ENCODE peak calls at places on chromosomes 1 and 21, in seven cellular contexts. One of them, this sample, is unnamed.

GRCh38 chr1:234913771-234914170 is 214.9 kb downstream of the TOMM20 start:
- DNase-seq in tibial nerve: no peak
- DNase-seq in OCI-LY7: no peak
- DNase-seq in adrenal gland: no peak
- DNase-seq in stomach: peak; percentile 23
- DNase-seq in ovary: peak; percentile 14
- DNase-seq in mammary epithelial cell: no peak
- DNase-seq in this sample: no peak

GRCh38 chr1:173258484-173259264 is 51.5 kb upstream of the TNFSF4 start:
- DNase-seq in ovary: no peak
- DNase-seq in adrenal gland: no peak
- DNase-seq in tibial nerve: no peak
- DNase-seq in mammary epithelial cell: no peak
- DNase-seq in OCI-LY7: no peak
- DNase-seq in stomach: no peak
- DNase-seq in this sample: no peak

GRCh38 chr1:223803211-223803610 is 42.5 kb downstream of the TP53BP2 start:
- DNase-seq in mammary epithelial cell: no peak
- DNase-seq in adrenal gland: no peak
- DNase-seq in stomach: no peak
- DNase-seq in tibial nerve: no peak
- DNase-seq in OCI-LY7: no peak
- DNase-seq in ovary: no peak
- DNase-seq in this sample: no peak

GRCh38 chr1:40872266-40872665 is 10.1 kb upstream of the CITED4 start:
- DNase-seq in OCI-LY7: no peak
- DNase-seq in ovary: no peak
- DNase-seq in tibial nerve: no peak
- DNase-seq in mammary epithelial cell: no peak
- DNase-seq in adrenal gland: no peak
- DNase-seq in stomach: no peak
- DNase-seq in this sample: no peak

GRCh38 chr1:248914982-248915381 is 8.9 kb downstream of the PGBD2 start:
- DNase-seq in ovary: no peak
- DNase-seq in tibial nerve: no peak
- DNase-seq in mammary epithelial cell: no peak
- DNase-seq in stomach: no peak
- DNase-seq in adrenal gland: no peak
- DNase-seq in OCI-LY7: no peak
- DNase-seq in this sample: no peak

GRCh38 chr21:40936771-40937261 is 89.9 kb upstream of the DSCAM start:
- DNase-seq in ovary: no peak
- DNase-seq in mammary epithelial cell: peak; percentile 68
- DNase-seq in OCI-LY7: no peak
- DNase-seq in stomach: no peak
- DNase-seq in adrenal gland: no peak
- DNase-seq in tibial nerve: no peak
- DNase-seq in this sample: no peak

GRCh38 chr1:105664495-105664894 is 1392.0 kb upstream of the PRMT6 start:
- DNase-seq in stomach: no peak
- DNase-seq in mammary epithelial cell: no peak
- DNase-seq in tibial nerve: no peak
- DNase-seq in adrenal gland: no peak
- DNase-seq in ovary: no peak
- DNase-seq in OCI-LY7: no peak
- DNase-seq in this sample: no peak

GRCh38 chr1:7252411-7253117 is 467.3 kb downstream of the CAMTA1 start:
- DNase-seq in adrenal gland: peak; percentile 7
- DNase-seq in OCI-LY7: no peak
- DNase-seq in mammary epithelial cell: no peak
- DNase-seq in ovary: no peak
- DNase-seq in tibial nerve: no peak
- DNase-seq in stomach: no peak
- DNase-seq in this sample: no peak

GRCh38 chr21:37350472-37350871 is 16.1 kb upstream of the DYRK1A start:
- DNase-seq in ovary: no peak
- DNase-seq in adrenal gland: no peak
- DNase-seq in tibial nerve: no peak
- DNase-seq in stomach: no peak
- DNase-seq in OCI-LY7: no peak
- DNase-seq in mammary epithelial cell: no peak
- DNase-seq in this sample: no peak

GRCh38 chr1:40851643-40852042 is 10.5 kb downstream of the CITED4 start:
- DNase-seq in mammary epithelial cell: no peak
- DNase-seq in tibial nerve: no peak
- DNase-seq in adrenal gland: no peak
- DNase-seq in stomach: no peak
- DNase-seq in OCI-LY7: no peak
- DNase-seq in ovary: no peak
- DNase-seq in this sample: no peak

GRCh38 chr21:31326478-31327247 is 17.4 kb downstream of the TIAM1 start:
- DNase-seq in mammary epithelial cell: no peak
- DNase-seq in adrenal gland: no peak
- DNase-seq in stomach: no peak
- DNase-seq in ovary: no peak
- DNase-seq in OCI-LY7: peak; percentile 69
- DNase-seq in tibial nerve: no peak
- DNase-seq in this sample: peak; percentile 29

GRCh38 chr1:37498872-37499617 is 15.5 kb downstream of the MEAF6 start:
- DNase-seq in mammary epithelial cell: peak; percentile 27
- DNase-seq in adrenal gland: peak; percentile 49
- DNase-seq in ovary: no peak
- DNase-seq in tibial nerve: no peak
- DNase-seq in OCI-LY7: no peak
- DNase-seq in stomach: peak; percentile 69
- DNase-seq in this sample: no peak

GRCh38 chr21:36385909-36386642 is 884 bp downstream of the CHAF1B start:
- DNase-seq in tibial nerve: no peak
- DNase-seq in adrenal gland: no peak
- DNase-seq in stomach: no peak
- DNase-seq in OCI-LY7: no peak
- DNase-seq in ovary: peak; percentile 21
- DNase-seq in mammary epithelial cell: peak; percentile 30
- DNase-seq in this sample: no peak

GRCh38 chr1:182877331-182877730 is 38.2 kb downstream of the DHX9 start:
- DNase-seq in stomach: no peak
- DNase-seq in tibial nerve: no peak
- DNase-seq in mammary epithelial cell: no peak
- DNase-seq in ovary: no peak
- DNase-seq in adrenal gland: no peak
- DNase-seq in OCI-LY7: no peak
- DNase-seq in this sample: no peak

GRCh38 chr1:10980094-10980577 is 32.3 kb upstream of the TARDBP start:
- DNase-seq in tibial nerve: peak; percentile 61
- DNase-seq in mammary epithelial cell: peak; percentile 78
- DNase-seq in OCI-LY7: no peak
- DNase-seq in stomach: peak; percentile 88
- DNase-seq in adrenal gland: peak; percentile 75
- DNase-seq in ovary: no peak
- DNase-seq in this sample: no peak

GRCh38 chr1:94678187-94678863 is 136.8 kb upstream of the F3 start:
- DNase-seq in adrenal gland: no peak
- DNase-seq in OCI-LY7: no peak
- DNase-seq in mammary epithelial cell: no peak
- DNase-seq in tibial nerve: no peak
- DNase-seq in stomach: no peak
- DNase-seq in ovary: no peak
- DNase-seq in this sample: no peak

GRCh38 chr1:169550294-169550693 is 36.0 kb downstream of the F5 start:
- DNase-seq in tibial nerve: no peak
- DNase-seq in stomach: no peak
- DNase-seq in OCI-LY7: peak; percentile 48
- DNase-seq in mammary epithelial cell: peak; percentile 24
- DNase-seq in ovary: no peak
- DNase-seq in adrenal gland: no peak
- DNase-seq in this sample: no peak

GRCh38 chr1:206685749-206686485 is 1.2 kb downstream of the MAPKAPK2 start:
- DNase-seq in OCI-LY7: no peak
- DNase-seq in ovary: peak; percentile 68
- DNase-seq in stomach: peak; percentile 60
- DNase-seq in tibial nerve: no peak
- DNase-seq in adrenal gland: peak; percentile 74
- DNase-seq in mammary epithelial cell: peak; percentile 78
- DNase-seq in this sample: peak; percentile 18

DNA sequence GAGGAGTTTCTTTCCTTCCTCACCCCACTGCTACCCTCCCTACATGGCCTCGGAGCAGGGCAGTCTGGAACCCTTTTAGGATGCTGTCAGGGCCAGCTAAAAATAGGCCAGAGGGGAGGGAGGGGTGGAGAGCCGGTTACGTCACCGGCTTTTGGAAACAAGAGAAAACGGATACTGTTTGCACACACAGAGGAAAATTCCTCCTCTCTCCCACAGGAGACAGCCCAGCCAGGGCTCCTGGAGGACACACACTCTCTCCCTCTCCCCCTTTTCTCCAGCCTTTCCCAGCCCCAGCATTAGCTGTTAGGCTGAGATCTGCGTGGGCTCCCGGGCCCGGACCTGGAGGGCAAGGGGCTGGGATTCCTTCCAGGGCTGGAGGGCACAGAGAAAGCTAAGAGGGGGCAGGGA is 20.0 kb upstream of the ALDH4A1 start:
- DNase-seq in adrenal gland: peak; percentile 90
- DNase-seq in tibial nerve: peak; percentile 70
- DNase-seq in ovary: peak; percentile 94
- DNase-seq in stomach: peak; percentile 69
- DNase-seq in OCI-LY7: no peak
- DNase-seq in mammary epithelial cell: peak; percentile 58
- DNase-seq in this sample: no peak
- H3K4me1 ChIP-seq in adrenal gland: peaks cover 44% of the 10 kb centered on the region
- H3K4me1 ChIP-seq in tibial nerve: peaks cover 36% of the 10 kb centered on the region
- H3K4me1 ChIP-seq in ovary: peaks cover 20% of the 10 kb centered on the region
- H3K4me1 ChIP-seq in stomach: peaks cover 50% of the 10 kb centered on the region
- H3K4me1 ChIP-seq in OCI-LY7: peaks cover 10% of the 10 kb centered on the region
- H3K4me1 ChIP-seq in mammary epithelial cell: peaks cover 53% of the 10 kb centered on the region
- H3K4me1 ChIP-seq in this sample: peaks cover 52% of the 10 kb centered on the region

GRCh38 chr1:3015269-3015635 is 6.0 kb upstream of the ACTRT2 start:
- DNase-seq in adrenal gland: no peak
- DNase-seq in stomach: no peak
- DNase-seq in tibial nerve: no peak
- DNase-seq in mammary epithelial cell: no peak
- DNase-seq in OCI-LY7: no peak
- DNase-seq in ovary: no peak
- DNase-seq in this sample: no peak

GRCh38 chr1:3013371-3014038 is 7.8 kb upstream of the ACTRT2 start:
- DNase-seq in tibial nerve: no peak
- DNase-seq in adrenal gland: no peak
- DNase-seq in stomach: no peak
- DNase-seq in mammary epithelial cell: no peak
- DNase-seq in ovary: no peak
- DNase-seq in OCI-LY7: no peak
- DNase-seq in this sample: no peak

GRCh38 chr1:3012511-3013291 is 8.6 kb upstream of the ACTRT2 start:
- DNase-seq in stomach: peak; percentile 77
- DNase-seq in adrenal gland: peak; percentile 51
- DNase-seq in ovary: peak; percentile 54
- DNase-seq in OCI-LY7: peak; percentile 25
- DNase-seq in mammary epithelial cell: no peak
- DNase-seq in tibial nerve: peak; percentile 36
- DNase-seq in this sample: peak; percentile 61

GRCh38 chr1:3014443-3015268 is 6.6 kb upstream of the ACTRT2 start:
- DNase-seq in ovary: no peak
- DNase-seq in OCI-LY7: no peak
- DNase-seq in adrenal gland: no peak
- DNase-seq in tibial nerve: no peak
- DNase-seq in mammary epithelial cell: no peak
- DNase-seq in stomach: no peak
- DNase-seq in this sample: no peak

GRCh38 chr1:3014041-3014440 is 7.2 kb upstream of the ACTRT2 start:
- DNase-seq in OCI-LY7: no peak
- DNase-seq in ovary: no peak
- DNase-seq in mammary epithelial cell: no peak
- DNase-seq in stomach: no peak
- DNase-seq in tibial nerve: no peak
- DNase-seq in adrenal gland: no peak
- DNase-seq in this sample: no peak
- H3K9me3 ChIP-seq in OCI-LY7: no peaks in the 10 kb centered on the region
- H3K9me3 ChIP-seq in ovary: no peaks in the 10 kb centered on the region
- H3K9me3 ChIP-seq in mammary epithelial cell: peaks cover 21% of the 10 kb centered on the region
- H3K9me3 ChIP-seq in stomach: peaks cover under 1% of the 10 kb centered on the region
- H3K9me3 ChIP-seq in tibial nerve: peaks cover 4% of the 10 kb centered on the region
- H3K9me3 ChIP-seq in adrenal gland: no peaks in the 10 kb centered on the region
- H3K9me3 ChIP-seq in this sample: no peaks in the 10 kb centered on the region

GRCh38 chr1:198528376-198528775 is 12.1 kb downstream of the ATP6V1G3 start:
- DNase-seq in tibial nerve: no peak
- DNase-seq in OCI-LY7: no peak
- DNase-seq in ovary: no peak
- DNase-seq in adrenal gland: no peak
- DNase-seq in mammary epithelial cell: no peak
- DNase-seq in stomach: no peak
- DNase-seq in this sample: no peak

GRCh38 chr1:198517623-198518022 is 22.9 kb downstream of the ATP6V1G3 start:
- DNase-seq in mammary epithelial cell: no peak
- DNase-seq in ovary: no peak
- DNase-seq in OCI-LY7: no peak
- DNase-seq in stomach: no peak
- DNase-seq in adrenal gland: no peak
- DNase-seq in tibial nerve: no peak
- DNase-seq in this sample: no peak

GRCh38 chr1:198519639-198520501 is 20.6 kb downstream of the ATP6V1G3 start:
- DNase-seq in OCI-LY7: no peak
- DNase-seq in stomach: no peak
- DNase-seq in ovary: no peak
- DNase-seq in mammary epithelial cell: no peak
- DNase-seq in tibial nerve: no peak
- DNase-seq in adrenal gland: no peak
- DNase-seq in this sample: no peak

GRCh38 chr1:198520524-198521254 is 19.8 kb downstream of the ATP6V1G3 start:
- DNase-seq in mammary epithelial cell: no peak
- DNase-seq in stomach: no peak
- DNase-seq in tibial nerve: no peak
- DNase-seq in ovary: no peak
- DNase-seq in adrenal gland: no peak
- DNase-seq in OCI-LY7: no peak
- DNase-seq in this sample: no peak

GRCh38 chr1:198523183-198523942 is 17.1 kb downstream of the ATP6V1G3 start:
- DNase-seq in stomach: no peak
- DNase-seq in mammary epithelial cell: no peak
- DNase-seq in ovary: no peak
- DNase-seq in tibial nerve: no peak
- DNase-seq in adrenal gland: no peak
- DNase-seq in OCI-LY7: peak; percentile 57
- DNase-seq in this sample: no peak
- TF ChIP-seq CTCF in stomach: no peak
- TF ChIP-seq CTCF in mammary epithelial cell: no peak
- TF ChIP-seq CTCF in ovary: no peak
- TF ChIP-seq CTCF in tibial nerve: no peak
- TF ChIP-seq CTCF in adrenal gland: no peak
- TF ChIP-seq CTCF in OCI-LY7: peak; percentile 54
- TF ChIP-seq CTCF in this sample: no peak

DNA sequence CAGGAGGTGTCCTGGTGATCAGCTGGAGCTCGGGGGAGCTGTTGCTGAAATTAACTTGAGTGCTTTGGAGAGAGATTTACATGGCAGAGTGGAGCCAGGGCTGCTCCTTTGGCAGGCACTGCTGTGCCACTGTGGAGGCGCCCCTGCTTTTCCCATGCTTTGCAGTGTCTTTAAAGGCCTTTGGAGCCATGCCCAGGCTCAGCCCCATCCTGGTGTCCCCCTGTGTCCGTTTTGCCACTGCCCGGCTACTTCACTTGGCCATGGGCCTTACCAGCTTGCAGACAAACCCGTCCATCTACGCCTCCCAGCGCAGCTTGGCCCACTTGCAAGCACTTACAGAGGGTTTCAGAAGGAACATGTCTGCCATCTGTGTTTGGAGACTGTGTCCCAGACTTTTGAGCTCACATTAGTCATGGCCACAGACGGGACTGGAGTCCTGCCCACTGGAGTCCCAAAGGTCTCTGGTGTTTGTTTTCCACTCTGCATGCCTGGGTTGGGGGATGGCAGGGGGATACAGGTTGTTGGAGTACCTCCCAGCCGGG is 18.2 kb upstream of the LAMTOR5 start:
- DNase-seq in OCI-LY7: no peak
- DNase-seq in tibial nerve: no peak
- DNase-seq in mammary epithelial cell: no peak
- DNase-seq in ovary: peak; percentile 42
- DNase-seq in adrenal gland: no peak
- DNase-seq in stomach: no peak
- DNase-seq in this sample: no peak
- H3K4me1 ChIP-seq in OCI-LY7: peaks cover 6% of the 10 kb centered on the region
- H3K4me1 ChIP-seq in tibial nerve: no peaks in the 10 kb centered on the region
- H3K4me1 ChIP-seq in mammary epithelial cell: no peaks in the 10 kb centered on the region
- H3K4me1 ChIP-seq in ovary: peaks cover 12% of the 10 kb centered on the region
- H3K4me1 ChIP-seq in adrenal gland: peaks cover under 1% of the 10 kb centered on the region
- H3K4me1 ChIP-seq in stomach: no peaks in the 10 kb centered on the region
- H3K4me1 ChIP-seq in this sample: no peaks in the 10 kb centered on the region